ENCODE peak calls at places on chromosomes 1 and 21, in nine cellular contexts. One of them, this sample, is unnamed.
A peak's percentile ranks its signal among the peaks of the same experiment; 100 is the strongest.

GRCh38 chr21:43824883-43825609 is 35.7 kb downstream of the RRP1 start:
- DNase-seq in ovary: no peak
- DNase-seq in tibial artery: no peak
- DNase-seq in SJSA1: no peak
- DNase-seq in uterus: no peak
- DNase-seq in pancreas: peak; percentile 32
- DNase-seq in PC-9: no peak
- DNase-seq in Peyer's patch: peak; percentile 47
- DNase-seq in heart right ventricle: no peak
- DNase-seq in this sample: no peak

GRCh38 chr1:19057784-19058475 is 101.5 kb upstream of the IFFO2 start:
- DNase-seq in ovary: no peak
- DNase-seq in tibial artery: no peak
- DNase-seq in SJSA1: no peak
- DNase-seq in uterus: no peak
- DNase-seq in pancreas: no peak
- DNase-seq in PC-9: no peak
- DNase-seq in Peyer's patch: no peak
- DNase-seq in heart right ventricle: no peak
- DNase-seq in this sample: no peak

GRCh38 chr1:93738075-93738622 is 56.5 kb upstream of the BCAR3 start:
- DNase-seq in ovary: no peak
- DNase-seq in tibial artery: no peak
- DNase-seq in SJSA1: peak; percentile 97
- DNase-seq in uterus: no peak
- DNase-seq in pancreas: no peak
- DNase-seq in PC-9: peak; percentile 91
- DNase-seq in Peyer's patch: no peak
- DNase-seq in heart right ventricle: no peak
- DNase-seq in this sample: no peak

GRCh38 chr21:38819719-38820147 is 14.0 kb downstream of the ETS2 start:
- DNase-seq in ovary: no peak
- DNase-seq in tibial artery: no peak
- DNase-seq in SJSA1: peak; percentile 91
- DNase-seq in uterus: no peak
- DNase-seq in pancreas: no peak
- DNase-seq in PC-9: peak; percentile 82
- DNase-seq in Peyer's patch: no peak
- DNase-seq in heart right ventricle: no peak
- DNase-seq in this sample: no peak

GRCh38 chr21:33852495-33852894 is 63.1 kb downstream of the ATP5PO start:
- DNase-seq in ovary: no peak
- DNase-seq in tibial artery: no peak
- DNase-seq in SJSA1: no peak
- DNase-seq in uterus: no peak
- DNase-seq in pancreas: no peak
- DNase-seq in PC-9: no peak
- DNase-seq in Peyer's patch: no peak
- DNase-seq in heart right ventricle: no peak
- DNase-seq in this sample: no peak

GRCh38 chr1:173779946-173780345 is 44.5 kb upstream of the DARS2 start:
- DNase-seq in ovary: no peak
- DNase-seq in tibial artery: no peak
- DNase-seq in SJSA1: no peak
- DNase-seq in uterus: no peak
- DNase-seq in pancreas: no peak
- DNase-seq in PC-9: no peak
- DNase-seq in Peyer's patch: no peak
- DNase-seq in heart right ventricle: no peak
- DNase-seq in this sample: no peak

GRCh38 chr1:226656601-226657277 is 82.3 kb downstream of the ITPKB start:
- DNase-seq in ovary: no peak
- DNase-seq in tibial artery: no peak
- DNase-seq in SJSA1: no peak
- DNase-seq in uterus: no peak
- DNase-seq in pancreas: peak; percentile 76
- DNase-seq in PC-9: no peak
- DNase-seq in Peyer's patch: peak; percentile 76
- DNase-seq in heart right ventricle: no peak
- DNase-seq in this sample: peak; percentile 45

GRCh38 chr1:115112496-115113375 is 23.4 kb upstream of the TSPAN2 start:
- DNase-seq in ovary: peak; percentile 34
- DNase-seq in tibial artery: no peak
- DNase-seq in SJSA1: peak; percentile 47
- DNase-seq in uterus: peak; percentile 38
- DNase-seq in pancreas: peak; percentile 75
- DNase-seq in PC-9: peak; percentile 56
- DNase-seq in Peyer's patch: peak; percentile 64
- DNase-seq in heart right ventricle: peak; percentile 23
- DNase-seq in this sample: peak; percentile 57

GRCh38 chr1:115158181-115158580 is 68.9 kb upstream of the TSPAN2 start:
- DNase-seq in ovary: peak; percentile 50
- DNase-seq in tibial artery: peak; percentile 86
- DNase-seq in SJSA1: no peak
- DNase-seq in uterus: peak; percentile 49
- DNase-seq in pancreas: no peak
- DNase-seq in PC-9: no peak
- DNase-seq in Peyer's patch: no peak
- DNase-seq in heart right ventricle: no peak
- DNase-seq in this sample: no peak

GRCh38 chr21:43370091-43370658 is 56.8 kb downstream of the SIK1 start:
- DNase-seq in ovary: no peak
- DNase-seq in tibial artery: no peak
- DNase-seq in SJSA1: no peak
- DNase-seq in uterus: no peak
- DNase-seq in pancreas: peak; percentile 45
- DNase-seq in PC-9: no peak
- DNase-seq in Peyer's patch: no peak
- DNase-seq in heart right ventricle: no peak
- DNase-seq in this sample: no peak

GRCh38 chr1:5915587-5916571 is 76.3 kb downstream of the NPHP4 start:
- DNase-seq in ovary: peak; percentile 69
- DNase-seq in tibial artery: peak; percentile 38
- DNase-seq in SJSA1: peak; percentile 62
- DNase-seq in uterus: no peak
- DNase-seq in pancreas: no peak
- DNase-seq in PC-9: peak; percentile 8
- DNase-seq in Peyer's patch: no peak
- DNase-seq in heart right ventricle: no peak
- DNase-seq in this sample: no peak

GRCh38 chr1:234842726-234843641 is 233.0 kb upstream of the IRF2BP2 start:
- DNase-seq in ovary: no peak
- DNase-seq in tibial artery: no peak
- DNase-seq in SJSA1: no peak
- DNase-seq in uterus: no peak
- DNase-seq in pancreas: no peak
- DNase-seq in PC-9: no peak
- DNase-seq in Peyer's patch: no peak
- DNase-seq in heart right ventricle: peak; percentile 34
- DNase-seq in this sample: no peak

GRCh38 chr1:170729608-170730378 is 65.9 kb downstream of the PRRX1 start:
- DNase-seq in ovary: no peak
- DNase-seq in tibial artery: no peak
- DNase-seq in SJSA1: no peak
- DNase-seq in uterus: no peak
- DNase-seq in pancreas: no peak
- DNase-seq in PC-9: no peak
- DNase-seq in Peyer's patch: no peak
- DNase-seq in heart right ventricle: peak; percentile 26
- DNase-seq in this sample: no peak

GRCh38 chr1:226569879-226570547 is 21.4 kb downstream of the STUM start:
- DNase-seq in ovary: no peak
- DNase-seq in tibial artery: peak; percentile 49
- DNase-seq in SJSA1: no peak
- DNase-seq in uterus: no peak
- DNase-seq in pancreas: peak; percentile 32
- DNase-seq in PC-9: no peak
- DNase-seq in Peyer's patch: no peak
- DNase-seq in heart right ventricle: no peak
- DNase-seq in this sample: no peak

GRCh38 chr1:53362851-53363642 is 35.2 kb upstream of the LRP8 start:
- DNase-seq in ovary: no peak
- DNase-seq in tibial artery: peak; percentile 34
- DNase-seq in SJSA1: no peak
- DNase-seq in uterus: no peak
- DNase-seq in pancreas: peak; percentile 41
- DNase-seq in PC-9: no peak
- DNase-seq in Peyer's patch: peak; percentile 42
- DNase-seq in heart right ventricle: no peak
- DNase-seq in this sample: no peak

GRCh38 chr1:46134660-46135331 is 2.4 kb upstream of the PIK3R3 start:
- DNase-seq in ovary: no peak
- DNase-seq in tibial artery: no peak
- DNase-seq in SJSA1: no peak
- DNase-seq in uterus: no peak
- DNase-seq in pancreas: no peak
- DNase-seq in PC-9: peak; percentile 86
- DNase-seq in Peyer's patch: no peak
- DNase-seq in heart right ventricle: peak; percentile 52
- DNase-seq in this sample: peak; percentile 70

GRCh38 chr1:118144777-118145176 is 40.3 kb downstream of the SPAG17 start:
- DNase-seq in ovary: no peak
- DNase-seq in tibial artery: no peak
- DNase-seq in SJSA1: no peak
- DNase-seq in uterus: no peak
- DNase-seq in pancreas: no peak
- DNase-seq in PC-9: no peak
- DNase-seq in Peyer's patch: no peak
- DNase-seq in heart right ventricle: no peak
- DNase-seq in this sample: no peak

GRCh38 chr1:231781887-231782286 is 155.3 kb downstream of the DISC1 start:
- DNase-seq in ovary: no peak
- DNase-seq in tibial artery: no peak
- DNase-seq in SJSA1: no peak
- DNase-seq in uterus: no peak
- DNase-seq in pancreas: no peak
- DNase-seq in PC-9: no peak
- DNase-seq in Peyer's patch: no peak
- DNase-seq in heart right ventricle: no peak
- DNase-seq in this sample: no peak

GRCh38 chr1:115949156-115949555 is 27.2 kb upstream of the SLC22A15 start:
- DNase-seq in ovary: no peak
- DNase-seq in tibial artery: no peak
- DNase-seq in SJSA1: no peak
- DNase-seq in uterus: no peak
- DNase-seq in pancreas: no peak
- DNase-seq in PC-9: no peak
- DNase-seq in Peyer's patch: no peak
- DNase-seq in heart right ventricle: no peak
- DNase-seq in this sample: no peak

GRCh38 chr1:230173176-230173575 is 106.1 kb downstream of the GALNT2 start:
- DNase-seq in ovary: peak; percentile 5
- DNase-seq in tibial artery: no peak
- DNase-seq in SJSA1: no peak
- DNase-seq in uterus: peak; percentile 1
- DNase-seq in pancreas: no peak
- DNase-seq in PC-9: no peak
- DNase-seq in Peyer's patch: no peak
- DNase-seq in heart right ventricle: no peak
- DNase-seq in this sample: no peak

GRCh38 chr1:57791497-57791896 is 367.6 kb upstream of the DAB1 start:
- DNase-seq in ovary: no peak
- DNase-seq in tibial artery: no peak
- DNase-seq in SJSA1: no peak
- DNase-seq in uterus: no peak
- DNase-seq in pancreas: no peak
- DNase-seq in PC-9: no peak
- DNase-seq in Peyer's patch: no peak
- DNase-seq in heart right ventricle: no peak
- DNase-seq in this sample: no peak

GRCh38 chr1:155166373-155167165 is 6.5 kb downstream of the KRTCAP2 start:
- DNase-seq in ovary: peak; percentile 68
- DNase-seq in tibial artery: peak; percentile 72
- DNase-seq in SJSA1: no peak
- DNase-seq in uterus: peak; percentile 70
- DNase-seq in pancreas: no peak
- DNase-seq in PC-9: no peak
- DNase-seq in Peyer's patch: no peak
- DNase-seq in heart right ventricle: peak; percentile 90
- DNase-seq in this sample: peak; percentile 57

GRCh38 chr21:34881894-34882371 is 167.2 kb downstream of the RUNX1 start:
- DNase-seq in ovary: no peak
- DNase-seq in tibial artery: no peak
- DNase-seq in SJSA1: peak; percentile 97
- DNase-seq in uterus: no peak
- DNase-seq in pancreas: no peak
- DNase-seq in PC-9: no peak
- DNase-seq in Peyer's patch: no peak
- DNase-seq in heart right ventricle: no peak
- DNase-seq in this sample: no peak
- H3K27ac ChIP-seq in ovary: no peak overlapping the region
- H3K27ac ChIP-seq in tibial artery: peak overlapping the region; percentile 61
- H3K27ac ChIP-seq in SJSA1: peak overlapping the region; percentile 97
- H3K27ac ChIP-seq in uterus: peak overlapping the region; percentile 14
- H3K27ac ChIP-seq in pancreas: no peak overlapping the region
- H3K27ac ChIP-seq in PC-9: peak overlapping the region; percentile 99
- H3K27ac ChIP-seq in Peyer's patch: peak overlapping the region; percentile 93
- H3K27ac ChIP-seq in heart right ventricle: no peak overlapping the region
- H3K27ac ChIP-seq in this sample: no peak overlapping the region

GRCh38 chr1:147083919-147084272 is 88.4 kb downstream of the PRKAB2 start:
- DNase-seq in ovary: no peak
- DNase-seq in tibial artery: no peak
- DNase-seq in SJSA1: no peak
- DNase-seq in uterus: no peak
- DNase-seq in pancreas: no peak
- DNase-seq in PC-9: peak; percentile 2
- DNase-seq in Peyer's patch: no peak
- DNase-seq in heart right ventricle: no peak
- DNase-seq in this sample: no peak
- H3K27ac ChIP-seq in ovary: no peak overlapping the region
- H3K27ac ChIP-seq in tibial artery: peak overlapping the region; percentile 56
- H3K27ac ChIP-seq in SJSA1: no peak overlapping the region
- H3K27ac ChIP-seq in uterus: no peak overlapping the region
- H3K27ac ChIP-seq in pancreas: no peak overlapping the region
- H3K27ac ChIP-seq in PC-9: peak overlapping the region; percentile 93
- H3K27ac ChIP-seq in Peyer's patch: peak overlapping the region; percentile 22
- H3K27ac ChIP-seq in heart right ventricle: no peak overlapping the region
- H3K27ac ChIP-seq in this sample: no peak overlapping the region

DNA sequence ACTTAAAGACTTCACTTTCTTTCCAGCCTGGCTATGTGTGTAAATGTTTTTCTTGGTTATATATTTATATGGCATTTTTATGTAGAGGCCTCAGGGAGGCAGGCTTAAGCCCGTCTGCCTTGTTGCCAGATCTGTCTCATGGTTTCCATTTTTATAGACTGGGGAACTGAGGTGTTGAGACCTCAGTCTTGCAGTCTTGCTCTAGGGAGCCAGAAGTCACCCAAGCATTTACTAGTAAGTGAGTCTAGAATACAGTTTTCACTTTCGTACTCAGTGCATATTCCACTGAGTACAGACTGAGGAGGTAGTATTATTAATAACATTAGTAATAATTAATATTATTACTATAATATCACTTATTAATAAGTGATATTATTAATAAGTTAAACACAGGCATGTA is 161.4 kb downstream of the UCK2 start:
- DNase-seq in ovary: no peak
- DNase-seq in tibial artery: no peak
- DNase-seq in SJSA1: no peak
- DNase-seq in uterus: no peak
- DNase-seq in pancreas: no peak
- DNase-seq in PC-9: no peak
- DNase-seq in Peyer's patch: no peak
- DNase-seq in heart right ventricle: no peak
- DNase-seq in this sample: no peak
- H3K27ac ChIP-seq in ovary: no peak overlapping the region
- H3K27ac ChIP-seq in tibial artery: no peak overlapping the region
- H3K27ac ChIP-seq in SJSA1: no peak overlapping the region
- H3K27ac ChIP-seq in uterus: no peak overlapping the region
- H3K27ac ChIP-seq in pancreas: no peak overlapping the region
- H3K27ac ChIP-seq in PC-9: no peak overlapping the region
- H3K27ac ChIP-seq in Peyer's patch: no peak overlapping the region
- H3K27ac ChIP-seq in heart right ventricle: no peak overlapping the region
- H3K27ac ChIP-seq in this sample: no peak overlapping the region

GRCh38 chr1:109392788-109393580 is 4.7 kb downstream of the SORT1 start:
- DNase-seq in ovary: peak; percentile 22
- DNase-seq in tibial artery: peak; percentile 83
- DNase-seq in SJSA1: peak; percentile 76
- DNase-seq in uterus: peak; percentile 50
- DNase-seq in pancreas: no peak
- DNase-seq in PC-9: no peak
- DNase-seq in Peyer's patch: peak; percentile 81
- DNase-seq in heart right ventricle: peak; percentile 76
- DNase-seq in this sample: peak; percentile 83
- H3K27ac ChIP-seq in ovary: no peak overlapping the region
- H3K27ac ChIP-seq in tibial artery: peak overlapping the region; percentile 82
- H3K27ac ChIP-seq in SJSA1: peak overlapping the region; percentile 52
- H3K27ac ChIP-seq in uterus: peak overlapping the region; percentile 95
- H3K27ac ChIP-seq in pancreas: peak overlapping the region; percentile 61
- H3K27ac ChIP-seq in PC-9: no peak overlapping the region
- H3K27ac ChIP-seq in Peyer's patch: peak overlapping the region; percentile 92
- H3K27ac ChIP-seq in heart right ventricle: peak overlapping the region; percentile 93
- H3K27ac ChIP-seq in this sample: peak overlapping the region; percentile 94